ENCODE peak calls at places on chromosomes 7 and 10, in six cellular contexts. W is stomach, G is tibial nerve, C is uterus, N is heart left ventricle, M is sigmoid colon. T is an unnamed sample. For H3K4me1, the result is how much of the 10 kb centered on the place peaks cover.

GRCh38 chr7:130468612-130469011 is 23.3 kb upstream of the MEST start:
- DNase-seq in W (no peak), G (no peak), C (no peak), N (no peak), M (no peak), T (no peak)

GRCh38 chr10:132836248-132836831 is 50.4 kb upstream of the NKX6-2 start:
- DNase-seq in W (peak), G (no peak), C (no peak), N (peak), M (peak), T (no peak)

GRCh38 chr10:126224967-126225671 is 163.2 kb downstream of the ADAM12 start:
- DNase-seq in W (no peak), G (no peak), C (no peak), N (no peak), M (no peak), T (no peak)

GRCh38 chr7:131500357-131500756 is 56.1 kb downstream of the PODXL start:
- DNase-seq in W (no peak), G (no peak), C (no peak), N (no peak), M (no peak), T (no peak)

GRCh38 chr10:110391541-110391940 is 86.8 kb upstream of the SMNDC1 start:
- DNase-seq in W (no peak), G (no peak), C (no peak), N (no peak), M (no peak), T (no peak)

GRCh38 chr7:123783820-123784219 is 35.0 kb upstream of the WASL start:
- DNase-seq in W (no peak), G (no peak), C (no peak), N (no peak), M (no peak), T (no peak)

GRCh38 chr10:29163746-29164145 is 125.1 kb upstream of the LYZL1 start:
- DNase-seq in W (no peak), G (no peak), C (no peak), N (no peak), M (no peak), T (no peak)

GRCh38 chr7:36682102-36682501 is 42.2 kb downstream of the AOAH start:
- DNase-seq in W (no peak), G (no peak), C (no peak), N (no peak), M (no peak), T (no peak)

GRCh38 chr10:94344522-94345122 is 18.1 kb downstream of the NOC3L start:
- DNase-seq in W (no peak), G (no peak), C (no peak), N (no peak), M (no peak), T (no peak)

GRCh38 chr10:74156919-74157289 is 5.9 kb downstream of the ADK start:
- DNase-seq in W (peak), G (no peak), C (peak), N (no peak), M (no peak), T (no peak)
- H3K4me1 ChIP-seq in W (under half), G (under half), C (under half), N (under half), M (under half), T (under half)

DNA sequence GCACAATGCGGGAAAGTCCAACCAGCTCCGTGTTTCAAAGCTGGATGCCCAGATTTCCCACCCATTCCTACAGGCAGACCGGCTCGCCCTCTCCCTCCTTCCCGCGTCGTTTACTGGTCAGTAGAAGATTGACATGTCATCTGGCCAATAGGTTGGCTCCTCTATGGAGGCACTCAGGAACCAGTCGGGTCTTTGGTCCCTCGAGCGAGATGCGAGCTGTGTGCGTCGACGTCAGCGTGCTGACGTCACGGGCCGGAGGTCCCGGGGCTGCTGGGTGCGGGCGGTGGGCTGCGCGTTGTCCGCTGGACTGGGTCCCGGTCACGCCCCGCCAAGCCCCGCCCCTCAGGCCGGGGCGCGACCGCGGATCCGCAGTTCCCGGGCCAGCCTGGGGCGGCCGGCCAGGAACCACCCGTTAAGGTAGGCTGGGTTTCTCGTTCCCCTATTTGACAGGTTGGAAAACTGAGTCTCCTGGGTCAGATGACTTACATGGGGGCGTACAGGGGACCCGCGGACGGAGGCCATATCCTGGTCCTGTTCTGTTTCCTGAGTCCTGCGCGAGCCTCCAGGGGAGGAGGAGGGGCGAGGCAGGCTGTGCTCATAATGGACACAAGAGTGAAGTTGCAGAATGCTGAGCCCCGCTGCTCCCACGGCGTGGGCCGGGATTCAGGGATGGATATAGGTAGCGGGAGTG is at the start of gene STARD3NL:
- DNase-seq in W (peak), G (peak), C (peak), N (peak), M (peak), T (peak)
- TF ChIP-seq POLR2A in W (no peak), G (no peak), C (peak), N (peak), M (peak), T (peak)

GRCh38 chr10:61119573-61119972 is 175.6 kb upstream of the RHOBTB1 start:
- DNase-seq in W (no peak), G (no peak), C (no peak), N (no peak), M (no peak), T (no peak)
- H3K4me1 ChIP-seq in W (under half), G (under half), C (under half), N (under half), M (under half), T (under half)

GRCh38 chr7:5694221-5694754 is 87.2 kb downstream of the RNF216 start:
- DNase-seq in W (no peak), G (no peak), C (peak), N (no peak), M (peak), T (no peak)
- TF ChIP-seq POLR2A in W (no peak), G (no peak), C (peak), N (no peak), M (no peak), T (no peak)

GRCh38 chr10:6200588-6201510 is 1.9 kb upstream of the PFKFB3 start:
- DNase-seq in W (no peak), G (no peak), C (peak), N (no peak), M (peak), T (no peak)
- H3K4me1 ChIP-seq in W (half or more), G (under half), C (under half), N (under half), M (under half), T (half or more)

GRCh38 chr10:104268691-104269645 is at the start of gene GSTO2:
- DNase-seq in W (peak), G (peak), C (peak), N (peak), M (peak), T (peak)
- TF ChIP-seq POLR2A in W (no peak), G (no peak), C (peak), N (peak), M (peak), T (no peak)

GRCh38 chr7:74482629-74483401 is 29.1 kb downstream of the GTF2IRD1 start:
- DNase-seq in W (no peak), G (no peak), C (peak), N (no peak), M (no peak), T (no peak)
- H3K4me1 ChIP-seq in W (half or more), G (half or more), C (under half), N (under half), M (half or more), T (under half)

DNA sequence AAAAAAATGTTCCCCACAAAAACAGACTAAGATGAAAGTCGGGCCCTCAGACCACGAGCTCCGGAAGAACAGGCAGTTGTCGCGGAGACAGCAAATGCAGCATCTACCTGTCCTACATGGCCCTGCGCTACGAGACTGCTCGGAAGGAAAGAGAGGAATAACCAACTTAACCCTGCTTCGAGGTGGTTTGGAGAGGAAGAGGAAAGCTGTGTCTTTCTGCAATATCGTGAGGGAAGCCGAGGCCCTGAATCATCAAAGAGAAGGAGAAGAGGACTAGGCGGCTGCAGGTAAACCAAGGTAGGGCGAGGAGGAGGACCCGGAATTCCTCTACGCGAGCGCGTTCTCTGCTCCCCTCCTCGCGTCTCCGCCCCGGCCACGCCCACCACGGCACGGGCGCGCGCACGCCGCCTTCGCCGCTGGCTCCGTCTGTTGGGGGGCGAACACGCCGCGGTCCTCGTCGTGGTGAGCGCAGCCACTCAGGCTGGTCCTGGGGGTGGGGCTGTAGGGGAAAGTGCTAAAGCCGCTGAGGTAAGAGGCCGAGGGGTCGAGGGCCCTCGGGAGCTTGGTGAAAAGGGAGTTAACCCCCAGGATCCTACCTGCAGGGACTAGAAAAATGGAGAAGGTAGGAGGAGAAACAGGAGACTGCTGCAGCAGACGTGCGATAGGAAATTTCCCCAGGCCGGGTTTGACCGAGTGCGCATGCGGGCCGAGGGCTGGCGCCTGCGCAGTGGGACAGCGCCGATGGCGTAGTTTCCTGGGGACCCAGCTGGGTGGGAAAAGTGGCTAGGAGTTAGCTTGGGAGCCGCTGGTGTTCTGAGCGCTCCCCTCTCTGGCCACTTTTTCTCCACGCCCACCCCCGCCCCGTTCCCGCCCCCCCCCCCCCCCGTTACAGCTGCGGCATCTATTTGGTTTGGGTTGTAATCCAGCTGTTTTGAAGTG is at the start of the genes ANAPC16 and ASCC1:
- DNase-seq in W (peak), G (peak), C (peak), N (peak), M (peak), T (peak)
- TF ChIP-seq POLR2A in W (peak), G (peak), C (peak), N (peak), M (peak), T (peak)

GRCh38 chr10:24949616-24950015 is 2.8 kb downstream of the PRTFDC1 start:
- DNase-seq in W (no peak), G (no peak), C (no peak), N (no peak), M (no peak), T (no peak)
- H3K4me1 ChIP-seq in W (under half), G (half or more), C (under half), N (under half), M (under half), T (under half)

DNA sequence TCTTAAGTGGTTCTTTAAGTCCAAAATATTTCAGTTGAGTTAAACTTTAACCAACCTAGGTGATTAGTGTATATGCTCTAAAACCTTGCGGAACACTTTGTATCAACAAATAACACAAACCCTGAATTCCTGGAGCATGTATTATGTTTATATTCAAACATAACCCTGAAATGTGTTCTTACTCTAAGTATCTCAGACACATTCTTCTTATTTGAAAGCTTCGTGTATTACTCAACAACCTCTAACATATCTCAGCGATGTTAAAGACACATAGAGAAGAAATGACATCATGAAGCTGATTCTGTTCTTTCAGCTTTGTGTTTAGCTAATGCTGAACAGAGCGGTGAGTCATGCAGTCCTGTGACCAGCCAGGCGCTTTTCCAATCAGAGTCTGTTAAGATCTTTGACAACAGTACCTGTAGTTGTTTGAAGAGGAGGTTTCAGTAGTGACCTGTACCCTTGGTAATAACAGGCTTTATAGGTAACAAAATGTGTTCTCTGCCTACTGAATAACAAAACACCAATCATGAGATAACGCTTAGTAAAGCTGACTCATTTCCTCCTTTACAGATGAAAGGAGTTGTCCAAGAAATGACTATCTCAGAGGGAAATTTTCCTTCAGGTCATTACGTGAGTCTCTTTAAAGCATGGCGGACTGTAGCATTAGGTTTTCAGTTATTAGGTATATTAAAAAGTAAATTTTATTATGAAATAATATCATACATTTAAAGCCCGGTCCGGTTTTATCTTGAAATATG is 67.3 kb upstream of the KLF6 start:
- DNase-seq in W (peak), G (peak), C (peak), N (peak), M (peak), T (no peak)
- TF ChIP-seq POLR2A in W (no peak), G (no peak), C (peak), N (peak), M (no peak), T (no peak)